ENCODE peak calls at places on chromosomes 13 and 19, in four cellular contexts. U is H9, A is cardiac fibroblast, J is HuH-7. H is an unnamed sample.

GRCh38 chr19:38946229-38947010 is 15.7 kb downstream of the MRPS12 start:
- DNase-seq in U (peak), A (no peak), J (no peak), H (no peak)

GRCh38 chr19:55227241-55228014 is 1.1 kb downstream of the TMEM86B start:
- DNase-seq in U (peak), A (no peak), J (no peak), H (no peak)

GRCh38 chr13:102402292-102402691 is 444 bp upstream of the FGF14 start:
- DNase-seq in U (peak), A (no peak), J (no peak), H (no peak)

GRCh38 chr13:66914155-66914554 is 316.0 kb downstream of the PCDH9 start:
- DNase-seq in U (no peak), A (peak), J (no peak), H (no peak)

GRCh38 chr13:51221674-51222509 is at the start of gene FAM124A:
- DNase-seq in U (no peak), A (no peak), J (peak), H (no peak)

GRCh38 chr13:60163525-60164471 is at the start of gene DIAPH3:
- DNase-seq in U (peak), A (peak), J (peak), H (peak)

GRCh38 chr19:40831502-40832430 is 18.5 kb downstream of the CYP2A6 start:
- DNase-seq in U (no peak), A (peak), J (peak), H (no peak)

GRCh38 chr13:99977334-99977911 is 4.2 kb upstream of the ZIC2 start:
- DNase-seq in U (no peak), A (no peak), J (no peak), H (no peak)

GRCh38 chr19:38538793-38539528 is 78.8 kb downstream of the MAP4K1 start:
- DNase-seq in U (no peak), A (no peak), J (no peak), H (no peak)

GRCh38 chr19:53903055-53903680 is 5.9 kb upstream of the CACNG7 start:
- DNase-seq in U (peak), A (peak), J (peak), H (no peak)

GRCh38 chr19:1590641-1591397 is 1.8 kb downstream of the MBD3 start:
- DNase-seq in U (peak), A (peak), J (no peak), H (no peak)